ENCODE peak calls at places on chromosome 6, in nine cellular contexts. J is suprapubic skin, M is heart left ventricle, L is spleen, X is HCT116, C is tibial nerve, B is right lobe of liver, D is stomach, P is ovary. F is an unnamed sample. For H3K4me1, the result is how much of the 10 kb centered on the place peaks cover.

GRCh38 chr6:119929121-119929520 is 579.6 kb upstream of the MAN1A1 start:
- DNase-seq in M (no peak), L (no peak), B (no peak), P (no peak), C (no peak), X (no peak), J (no peak), D (no peak), F (no peak)

GRCh38 chr6:56387621-56388413 is 140.4 kb upstream of the COL21A1 start:
- DNase-seq in P (no peak), X (no peak), B (peak), D (peak), L (no peak), C (no peak), M (no peak), J (no peak), F (no peak)

GRCh38 chr6:33583591-33584155 is 3.6 kb upstream of the BAK1 start:
- DNase-seq in J (no peak), L (peak), M (no peak), P (peak), X (no peak), C (no peak), D (no peak), B (no peak), F (no peak)

GRCh38 chr6:22057962-22058361 is 238.9 kb downstream of the PRL start:
- DNase-seq in C (no peak), B (no peak), L (no peak), M (no peak), P (no peak), X (no peak), J (no peak), D (no peak), F (no peak)

GRCh38 chr6:142173980-142174379 is 26.9 kb downstream of the VTA1 start:
- DNase-seq in C (no peak), B (no peak), D (no peak), J (no peak), L (no peak), M (no peak), P (no peak), X (no peak), F (no peak)

GRCh38 chr6:116363759-116364158 is 7.0 kb upstream of the DSE start:
- DNase-seq in L (no peak), M (no peak), D (no peak), X (no peak), P (no peak), C (no peak), B (no peak), J (no peak), F (no peak)

GRCh38 chr6:41683460-41684310 is 45.4 kb downstream of the MDFI start:
- DNase-seq in L (peak), M (peak), D (peak), P (peak), J (peak), X (no peak), B (peak), C (peak), F (peak)

GRCh38 chr6:112441607-112442006 is 94.5 kb downstream of the RFPL4B start:
- DNase-seq in X (no peak), C (no peak), L (no peak), B (no peak), P (no peak), J (no peak), D (no peak), M (no peak), F (no peak)

GRCh38 chr6:5726976-5727718 is 279.6 kb downstream of the NRN1 start:
- DNase-seq in D (no peak), X (no peak), J (no peak), M (no peak), B (no peak), C (no peak), P (no peak), L (no peak), F (no peak)

GRCh38 chr6:44660561-44661220 is 273.2 kb downstream of the CDC5L start:
- DNase-seq in M (no peak), P (no peak), C (no peak), L (no peak), B (no peak), D (no peak), J (no peak), X (no peak), F (no peak)

GRCh38 chr6:44655368-44656342 is 268.1 kb downstream of the CDC5L start:
- DNase-seq in B (peak), P (peak), L (peak), M (peak), X (peak), J (peak), D (peak), C (peak), F (peak)

GRCh38 chr6:44659676-44660170 is 272.2 kb downstream of the CDC5L start:
- DNase-seq in X (no peak), C (no peak), P (no peak), B (no peak), M (no peak), L (no peak), J (no peak), D (no peak), F (no peak)

GRCh38 chr6:44658571-44658970 is 271.1 kb downstream of the CDC5L start:
- DNase-seq in X (no peak), B (no peak), J (no peak), M (no peak), P (no peak), D (no peak), L (no peak), C (no peak), F (no peak)

GRCh38 chr6:44657201-44657824 is 269.8 kb downstream of the CDC5L start:
- DNase-seq in J (no peak), P (no peak), B (no peak), L (no peak), X (no peak), M (no peak), D (no peak), C (no peak), F (no peak)
- H3K4me1 ChIP-seq in J (under half), P (under half), B (under half), L (under half), X (under half), M (under half), D (under half), C (under half), F (under half)

DNA sequence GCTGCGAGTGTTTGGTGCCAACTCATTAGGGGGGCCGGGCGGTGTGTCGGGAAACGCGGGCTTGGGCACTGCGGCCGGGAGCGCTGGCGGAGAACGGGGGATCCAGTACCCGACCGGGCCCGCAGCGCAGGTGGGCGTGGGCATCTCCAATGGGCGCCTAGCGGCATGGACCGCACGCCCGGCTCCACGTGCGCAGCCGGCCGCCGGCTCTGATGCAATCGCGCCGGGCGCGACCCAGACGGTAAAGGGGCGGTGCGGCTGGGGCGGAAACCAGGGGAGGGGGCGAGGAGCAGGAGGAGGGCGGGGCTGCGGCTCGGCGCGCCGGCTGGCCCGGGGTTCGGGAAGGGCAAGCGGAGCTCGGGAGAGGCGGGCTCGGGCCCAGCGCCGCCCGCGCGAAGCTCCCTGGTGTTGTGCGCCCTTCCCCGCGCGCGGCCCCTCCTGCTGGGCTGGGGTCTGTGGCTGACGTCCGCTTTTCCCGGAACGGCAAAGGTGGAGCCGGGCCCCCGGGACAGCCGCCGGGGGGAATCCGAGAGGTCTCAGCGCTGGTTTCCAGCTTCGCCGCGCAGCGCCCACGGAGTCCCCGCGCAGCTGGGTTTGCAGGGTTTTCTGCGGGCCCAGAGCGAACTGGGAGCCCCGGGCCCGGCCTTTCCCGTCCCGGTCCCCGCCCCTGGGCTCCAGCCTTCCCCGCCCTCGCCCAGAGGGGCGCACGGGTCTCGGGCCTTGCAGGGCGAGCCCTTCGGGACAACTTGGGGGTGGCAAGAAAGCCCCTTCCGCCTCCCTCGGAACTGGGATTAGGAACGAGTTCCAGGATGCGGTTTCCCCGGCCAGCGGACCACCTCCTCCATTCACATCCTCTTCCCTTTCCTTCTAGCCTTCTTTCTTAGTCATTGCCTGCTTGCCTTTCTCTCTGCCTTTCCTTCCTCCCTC is 908 bp downstream of the MTHFD1L start:
- DNase-seq in D (peak), P (peak), X (peak), C (peak), L (peak), B (peak), J (peak), M (peak), F (peak)
- TF ChIP-seq POLR2A in D (no peak), P (peak), X (no peak), C (peak), L (no peak), B (peak), J (peak), M (no peak), F (no peak)

GRCh38 chr6:128314190-128314589 is 206.2 kb downstream of the PTPRK start:
- DNase-seq in P (no peak), B (no peak), D (no peak), M (no peak), J (no peak), L (no peak), X (no peak), C (no peak), F (no peak)
- H3K4me1 ChIP-seq in P (under half), B (under half), D (under half), M (under half), J (under half), L (under half), X (under half), C (under half), F (under half)

GRCh38 chr6:87322304-87323212 is at the start of gene SMIM8:
- DNase-seq in C (peak), M (peak), X (peak), J (peak), L (peak), B (peak), P (peak), D (peak), F (peak)
- TF ChIP-seq POLR2A in C (no peak), M (no peak), X (peak), J (no peak), L (peak), B (peak), P (no peak), D (no peak), F (peak)

DNA sequence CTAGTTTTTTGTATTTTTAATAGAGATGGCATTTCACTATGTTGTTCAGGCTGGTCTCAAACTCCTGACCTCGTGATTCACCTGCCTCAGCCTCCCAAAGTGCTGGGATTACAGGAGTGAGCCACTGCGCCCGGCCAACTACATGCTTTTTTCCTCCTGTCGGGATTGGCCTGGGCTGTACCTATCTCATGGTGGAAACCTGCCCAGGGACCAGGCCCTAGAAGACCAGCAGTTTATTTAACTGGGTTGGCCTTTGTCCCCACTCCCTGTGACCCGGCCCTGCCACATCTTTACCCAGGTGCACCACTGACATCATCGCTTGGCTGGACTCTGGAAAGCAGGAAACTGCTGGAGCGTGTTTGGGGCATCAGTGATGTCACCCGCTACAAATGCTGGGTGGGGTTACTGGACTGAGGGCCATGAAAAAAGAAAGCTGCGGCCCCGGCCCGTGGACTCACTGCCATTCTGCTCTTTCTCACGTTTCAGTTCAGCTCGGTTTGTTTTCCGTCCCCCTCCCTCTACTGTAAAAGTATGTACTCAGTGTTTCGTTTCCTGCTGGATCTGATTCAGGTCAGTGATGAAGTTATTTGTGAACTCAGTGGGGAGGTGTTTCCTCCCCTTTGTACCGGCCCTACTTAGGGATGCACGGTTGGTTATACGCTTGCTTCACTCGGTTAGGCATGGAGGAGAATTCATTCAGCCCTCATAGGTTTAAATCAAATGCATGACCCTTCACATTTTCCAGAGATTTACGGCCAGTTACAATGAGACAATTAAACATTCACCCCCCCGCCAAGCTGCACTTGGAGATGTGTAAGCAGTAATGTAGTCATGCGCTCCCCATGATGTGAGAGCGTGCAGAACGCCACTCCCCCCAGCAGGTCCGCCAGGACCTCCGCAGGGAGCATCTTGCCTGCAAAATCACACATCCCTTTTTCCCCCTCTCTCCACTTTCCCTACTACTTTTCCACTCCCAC is 179.3 kb downstream of the MTHFD1L start:
- DNase-seq in M (peak), P (peak), J (no peak), B (peak), L (peak), D (peak), X (peak), C (peak), F (peak)
- H3K4me1 ChIP-seq in M (under half), P (under half), J (under half), B (under half), L (under half), D (under half), X (half or more), C (under half), F (under half)